ENCODE peak calls at places on chromosomes 4 and X, in eight cellular contexts. I is A549, Z is breast epithelium, G is tibial nerve, K is GM12892, C is sigmoid colon, N is IMR-90, A is NB4. R is an unnamed sample.
A peak's percentile ranks its signal among the peaks of the same experiment; 100 is the strongest.

GRCh38 chrX:110004970-110005369 is 2.1 kb downstream of the TMEM164 start:
- DNase-seq in I (no peak), Z (no peak), G (no peak), K (no peak), C (no peak), N (no peak), A (no peak), R (no peak)

GRCh38 chr4:100095729-100096595 is 94.3 kb downstream of the DDIT4L start:
- DNase-seq in I (peak; percentile 26), Z (peak; percentile 53), G (peak; percentile 77), K (no peak), C (peak; percentile 84), N (peak; percentile 77), A (peak; percentile 64), R (peak; percentile 51)

GRCh38 chr4:164551713-164552040 is 202.3 kb upstream of the SMIM31 start:
- DNase-seq in I (no peak), Z (no peak), G (no peak), K (no peak), C (no peak), N (no peak), A (no peak), R (no peak)

GRCh38 chr4:83252782-83253405 is 31.7 kb downstream of the COQ2 start:
- DNase-seq in I (peak; percentile 35), Z (peak; percentile 26), G (peak; percentile 65), K (peak; percentile 29), C (peak; percentile 74), N (peak; percentile 54), A (peak; percentile 87), R (no peak)

GRCh38 chr4:53015681-53016080 is 153.6 kb downstream of the RASL11B start:
- DNase-seq in I (no peak), Z (no peak), G (peak; percentile 34), K (no peak), C (peak; percentile 71), N (peak; percentile 81), A (peak; percentile 38), R (peak; percentile 58)

GRCh38 chr4:122552898-122553297 is 68.0 kb downstream of the IL21 start:
- DNase-seq in I (no peak), Z (no peak), G (no peak), K (no peak), C (no peak), N (no peak), A (no peak), R (no peak)

GRCh38 chr4:124903995-124904722 is 191.6 kb upstream of the ANKRD50 start:
- DNase-seq in I (no peak), Z (no peak), G (peak; percentile 28), K (no peak), C (no peak), N (peak; percentile 68), A (no peak), R (peak; percentile 27)

GRCh38 chr4:90425893-90426292 is 298.7 kb downstream of the CCSER1 start:
- DNase-seq in I (no peak), Z (no peak), G (no peak), K (no peak), C (no peak), N (no peak), A (no peak), R (no peak)

GRCh38 chr4:3709846-3710441 is 56.2 kb upstream of the ADRA2C start:
- DNase-seq in I (no peak), Z (no peak), G (no peak), K (no peak), C (no peak), N (no peak), A (no peak), R (peak; percentile 34)

GRCh38 chrX:16771483-16772398 is 14.5 kb upstream of the TXLNG start:
- DNase-seq in I (peak; percentile 50), Z (no peak), G (no peak), K (no peak), C (no peak), N (peak; percentile 86), A (peak; percentile 79), R (no peak)

GRCh38 chrX:29143756-29144155 is 556.5 kb downstream of the IL1RAPL1 start:
- DNase-seq in I (no peak), Z (no peak), G (no peak), K (no peak), C (no peak), N (peak; percentile 3), A (no peak), R (no peak)

GRCh38 chr4:175306436-175306835 is 388.3 kb downstream of the ADAM29 start:
- DNase-seq in I (no peak), Z (no peak), G (no peak), K (no peak), C (no peak), N (no peak), A (no peak), R (no peak)

GRCh38 chr4:3879681-3880594 is 113.8 kb downstream of the ADRA2C start:
- DNase-seq in I (no peak), Z (no peak), G (no peak), K (peak; percentile 13), C (no peak), N (no peak), A (peak; percentile 2), R (peak; percentile 27)

GRCh38 chr4:140163029-140163810 is 9.2 kb upstream of the MAML3 start:
- DNase-seq in I (no peak), Z (no peak), G (peak; percentile 22), K (no peak), C (no peak), N (peak; percentile 69), A (no peak), R (peak; percentile 64)

GRCh38 chrX:154809939-154810665 is 4.8 kb upstream of the MPP1 start:
- DNase-seq in I (no peak), Z (no peak), G (no peak), K (no peak), C (no peak), N (peak; percentile 17), A (peak; percentile 42), R (no peak)

DNA sequence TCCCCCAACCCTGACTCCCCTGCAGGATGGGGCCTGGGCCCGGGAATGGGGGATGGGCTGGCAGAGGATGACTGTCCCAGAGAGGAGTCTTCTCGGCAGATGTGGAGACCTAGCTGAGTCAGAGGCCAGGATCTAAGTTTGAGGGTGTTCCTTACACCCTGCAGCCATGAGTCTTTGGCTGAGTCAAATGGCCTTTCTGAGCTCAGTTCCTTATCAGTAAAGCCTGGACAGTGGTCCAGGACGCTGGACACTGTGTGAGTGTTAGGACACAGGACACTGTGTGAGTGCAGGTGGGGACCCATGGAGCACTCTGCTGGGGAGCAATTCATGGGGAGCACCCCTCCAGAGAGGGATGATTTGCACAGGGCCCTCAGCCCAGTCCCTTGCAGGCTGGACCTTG is 5.0 kb downstream of the IL9R start:
- DNase-seq in I (no peak), Z (no peak), G (no peak), K (no peak), C (no peak), N (no peak), A (peak; percentile 39), R (no peak)
- TF ChIP-seq POLR2A in I (no peak), Z (no peak), G (no peak), K (no peak), C (no peak), N (no peak), A (no peak), R (no peak)

GRCh38 chr4:107809236-107809635 is 15.5 kb upstream of the SGMS2 start:
- DNase-seq in I (no peak), Z (no peak), G (no peak), K (no peak), C (no peak), N (no peak), A (no peak), R (no peak)

GRCh38 chr4:107808572-107808971 is 16.2 kb upstream of the SGMS2 start:
- DNase-seq in I (no peak), Z (no peak), G (no peak), K (no peak), C (no peak), N (no peak), A (no peak), R (no peak)

GRCh38 chr4:107801766-107802211 is 22.9 kb upstream of the SGMS2 start:
- DNase-seq in I (no peak), Z (no peak), G (no peak), K (no peak), C (no peak), N (peak; percentile 27), A (no peak), R (no peak)

GRCh38 chr4:107800686-107801085 is 24.0 kb upstream of the SGMS2 start:
- DNase-seq in I (no peak), Z (no peak), G (peak; percentile 49), K (no peak), C (no peak), N (no peak), A (no peak), R (no peak)

DNA sequence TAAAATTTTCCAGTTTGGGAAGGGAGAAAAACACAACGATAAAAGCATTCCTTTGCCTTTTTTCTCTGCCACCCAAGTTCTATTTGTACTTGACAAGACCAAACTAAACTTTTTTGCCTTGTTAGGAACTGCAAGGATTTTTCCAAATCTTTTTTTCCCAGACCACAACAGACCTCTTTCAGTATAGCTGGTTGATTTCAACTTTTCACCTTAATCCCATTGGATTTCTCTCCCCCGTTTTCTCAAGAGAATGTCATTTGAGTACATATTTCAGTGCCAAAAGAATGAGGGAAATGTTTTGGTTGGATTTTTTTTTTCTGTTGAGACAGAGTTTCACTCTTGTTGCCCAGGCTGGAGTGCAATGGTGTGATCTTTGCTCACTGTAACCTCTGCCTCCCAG is 18.5 kb upstream of the SGMS2 start:
- DNase-seq in I (no peak), Z (no peak), G (no peak), K (no peak), C (no peak), N (no peak), A (no peak), R (no peak)
- TF ChIP-seq POLR2A in I (no peak), Z (no peak), G (no peak), K (no peak), C (no peak), N (no peak), A (no peak), R (no peak)

DNA sequence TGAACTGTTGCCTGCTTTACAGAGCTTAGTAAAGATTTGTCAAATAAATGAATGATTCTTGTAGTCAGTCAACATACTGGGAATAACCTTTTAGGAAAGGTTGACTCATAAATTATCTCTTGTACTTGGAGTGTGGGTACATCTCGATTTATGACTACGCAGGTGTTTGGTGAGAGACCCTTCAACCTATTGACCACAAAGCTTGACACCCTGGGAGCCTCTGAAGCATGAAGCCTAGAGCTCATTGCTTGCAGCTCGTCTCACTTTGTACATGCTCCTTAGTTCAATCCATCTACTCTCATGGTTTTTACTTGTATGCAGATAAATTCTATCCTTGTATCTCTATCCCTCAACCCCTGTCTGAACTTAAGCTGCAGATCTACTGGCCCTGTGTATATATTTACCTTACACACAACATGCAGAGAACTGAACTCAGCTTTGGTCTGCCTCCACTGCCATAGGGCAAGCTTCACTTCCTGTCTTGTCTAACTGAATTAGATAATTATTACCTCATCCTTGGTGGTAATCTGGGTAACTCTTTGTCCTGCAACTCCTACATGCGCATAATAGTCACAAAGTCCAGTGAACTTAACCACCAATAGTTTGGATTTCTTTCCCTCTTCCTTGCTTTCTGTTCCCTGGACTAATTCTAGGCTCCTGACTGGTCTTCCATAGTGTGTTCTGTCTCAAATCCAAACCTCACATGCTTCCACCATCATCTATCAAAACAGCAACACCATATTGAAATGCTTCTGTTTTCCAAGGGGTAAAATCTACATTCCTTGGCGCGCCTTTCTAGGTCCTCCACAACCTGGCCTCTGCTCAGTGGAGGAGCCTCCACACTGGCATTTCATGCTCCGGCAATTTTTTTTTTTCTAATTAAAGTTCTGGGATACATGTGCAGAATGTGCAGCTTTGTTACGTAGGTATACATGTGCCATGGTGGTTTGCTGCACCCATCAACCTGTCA is 32.2 kb upstream of the FAT1 start:
- DNase-seq in I (no peak), Z (no peak), G (no peak), K (no peak), C (no peak), N (peak; percentile 22), A (no peak), R (no peak)
- TF ChIP-seq POLR2A in I (no peak), Z (no peak), G (no peak), K (no peak), C (no peak), N (no peak), A (no peak), R (no peak)

GRCh38 chr4:40238700-40239548 is 42.1 kb downstream of the RHOH start:
- DNase-seq in I (no peak), Z (no peak), G (no peak), K (no peak), C (no peak), N (no peak), A (peak; percentile 51), R (no peak)
- TF ChIP-seq POLR2A in I (no peak), Z (no peak), G (no peak), K (no peak), C (no peak), N (no peak), A (no peak), R (no peak)